ENCODE peak calls at places on chromosomes 3 and 15, in nine cellular contexts. One of them, this sample, is unnamed.
A peak's percentile ranks its signal among the peaks of the same experiment; 100 is the strongest.

GRCh38 chr3:80855482-80855881 is 906.0 kb downstream of the GBE1 start:
- DNase-seq in fibroblast of the aortic adventitia: no peak
- DNase-seq in CD8-positive, alpha-beta memory T cell: no peak
- DNase-seq in dorsolateral prefrontal cortex: no peak
- DNase-seq in activated CD8-positive, alpha-beta memory T cell treated with anti-CD3 and anti-CD28 coated beads, Interleukin-2, amount 50 U/mL, for 48 hours: no peak
- DNase-seq in NCI-H510A treated with DMSO at 0.1 percent for 48 hours: no peak
- DNase-seq in heart left ventricle: no peak
- DNase-seq in GM10248: no peak
- DNase-seq in activated T-helper 1 cell treated with anti-CD3 and anti-CD28 coated beads, Interleukin-12 subunit alpha, Interleukin-12 subunit beta, Interleukin-2, Interleukin-4 antibody, amounts not matched to agents 30 ng/mL and 10 ng/mL and 1 ng/mL, durations not matched to agents 14 hours and 24 hours and 36 hours: no peak
- DNase-seq in this sample: no peak

GRCh38 chr15:47607750-47608149 is 109.6 kb upstream of the SEMA6D start:
- DNase-seq in activated CD8-positive, alpha-beta memory T cell treated with anti-CD3 and anti-CD28 coated beads, Interleukin-2, amount 50 U/mL, for 48 hours: no peak
- DNase-seq in fibroblast of the aortic adventitia: peak; percentile 75
- DNase-seq in dorsolateral prefrontal cortex: no peak
- DNase-seq in NCI-H510A treated with DMSO at 0.1 percent for 48 hours: no peak
- DNase-seq in activated T-helper 1 cell treated with anti-CD3 and anti-CD28 coated beads, Interleukin-12 subunit alpha, Interleukin-12 subunit beta, Interleukin-2, Interleukin-4 antibody, amounts not matched to agents 30 ng/mL and 10 ng/mL and 1 ng/mL, durations not matched to agents 14 hours and 24 hours and 36 hours: no peak
- DNase-seq in CD8-positive, alpha-beta memory T cell: no peak
- DNase-seq in GM10248: no peak
- DNase-seq in heart left ventricle: no peak
- DNase-seq in this sample: peak; percentile 12

GRCh38 chr15:44029940-44030568 is 165.0 kb downstream of the FRMD5 start:
- DNase-seq in dorsolateral prefrontal cortex: no peak
- DNase-seq in NCI-H510A treated with DMSO at 0.1 percent for 48 hours: no peak
- DNase-seq in activated T-helper 1 cell treated with anti-CD3 and anti-CD28 coated beads, Interleukin-12 subunit alpha, Interleukin-12 subunit beta, Interleukin-2, Interleukin-4 antibody, amounts not matched to agents 30 ng/mL and 10 ng/mL and 1 ng/mL, durations not matched to agents 14 hours and 24 hours and 36 hours: no peak
- DNase-seq in fibroblast of the aortic adventitia: peak; percentile 71
- DNase-seq in CD8-positive, alpha-beta memory T cell: no peak
- DNase-seq in GM10248: no peak
- DNase-seq in heart left ventricle: no peak
- DNase-seq in activated CD8-positive, alpha-beta memory T cell treated with anti-CD3 and anti-CD28 coated beads, Interleukin-2, amount 50 U/mL, for 48 hours: no peak
- DNase-seq in this sample: no peak

GRCh38 chr15:38440353-38441129 is 13.4 kb upstream of the FAM98B start:
- DNase-seq in CD8-positive, alpha-beta memory T cell: no peak
- DNase-seq in activated T-helper 1 cell treated with anti-CD3 and anti-CD28 coated beads, Interleukin-12 subunit alpha, Interleukin-12 subunit beta, Interleukin-2, Interleukin-4 antibody, amounts not matched to agents 30 ng/mL and 10 ng/mL and 1 ng/mL, durations not matched to agents 14 hours and 24 hours and 36 hours: peak; percentile 38
- DNase-seq in NCI-H510A treated with DMSO at 0.1 percent for 48 hours: peak; percentile 79
- DNase-seq in GM10248: peak; percentile 55
- DNase-seq in activated CD8-positive, alpha-beta memory T cell treated with anti-CD3 and anti-CD28 coated beads, Interleukin-2, amount 50 U/mL, for 48 hours: peak; percentile 62
- DNase-seq in fibroblast of the aortic adventitia: peak; percentile 73
- DNase-seq in dorsolateral prefrontal cortex: no peak
- DNase-seq in heart left ventricle: peak; percentile 30
- DNase-seq in this sample: peak; percentile 49

GRCh38 chr3:37993811-37994638 is 3.4 kb downstream of the VILL start:
- DNase-seq in NCI-H510A treated with DMSO at 0.1 percent for 48 hours: no peak
- DNase-seq in GM10248: peak; percentile 69
- DNase-seq in fibroblast of the aortic adventitia: peak; percentile 75
- DNase-seq in dorsolateral prefrontal cortex: peak; percentile 63
- DNase-seq in activated T-helper 1 cell treated with anti-CD3 and anti-CD28 coated beads, Interleukin-12 subunit alpha, Interleukin-12 subunit beta, Interleukin-2, Interleukin-4 antibody, amounts not matched to agents 30 ng/mL and 10 ng/mL and 1 ng/mL, durations not matched to agents 14 hours and 24 hours and 36 hours: peak; percentile 47
- DNase-seq in CD8-positive, alpha-beta memory T cell: peak; percentile 45
- DNase-seq in heart left ventricle: peak; percentile 82
- DNase-seq in activated CD8-positive, alpha-beta memory T cell treated with anti-CD3 and anti-CD28 coated beads, Interleukin-2, amount 50 U/mL, for 48 hours: peak; percentile 88
- DNase-seq in this sample: peak; percentile 43

GRCh38 chr3:141056716-141057115 is 5.6 kb downstream of the SPSB4 start:
- DNase-seq in GM10248: no peak
- DNase-seq in heart left ventricle: no peak
- DNase-seq in fibroblast of the aortic adventitia: no peak
- DNase-seq in activated T-helper 1 cell treated with anti-CD3 and anti-CD28 coated beads, Interleukin-12 subunit alpha, Interleukin-12 subunit beta, Interleukin-2, Interleukin-4 antibody, amounts not matched to agents 30 ng/mL and 10 ng/mL and 1 ng/mL, durations not matched to agents 14 hours and 24 hours and 36 hours: no peak
- DNase-seq in dorsolateral prefrontal cortex: no peak
- DNase-seq in NCI-H510A treated with DMSO at 0.1 percent for 48 hours: no peak
- DNase-seq in CD8-positive, alpha-beta memory T cell: no peak
- DNase-seq in activated CD8-positive, alpha-beta memory T cell treated with anti-CD3 and anti-CD28 coated beads, Interleukin-2, amount 50 U/mL, for 48 hours: no peak
- DNase-seq in this sample: no peak

GRCh38 chr15:69845159-69845558 is 252.6 kb downstream of the TLE3 start:
- DNase-seq in activated CD8-positive, alpha-beta memory T cell treated with anti-CD3 and anti-CD28 coated beads, Interleukin-2, amount 50 U/mL, for 48 hours: no peak
- DNase-seq in CD8-positive, alpha-beta memory T cell: no peak
- DNase-seq in GM10248: no peak
- DNase-seq in activated T-helper 1 cell treated with anti-CD3 and anti-CD28 coated beads, Interleukin-12 subunit alpha, Interleukin-12 subunit beta, Interleukin-2, Interleukin-4 antibody, amounts not matched to agents 30 ng/mL and 10 ng/mL and 1 ng/mL, durations not matched to agents 14 hours and 24 hours and 36 hours: no peak
- DNase-seq in fibroblast of the aortic adventitia: no peak
- DNase-seq in dorsolateral prefrontal cortex: no peak
- DNase-seq in heart left ventricle: no peak
- DNase-seq in NCI-H510A treated with DMSO at 0.1 percent for 48 hours: no peak
- DNase-seq in this sample: no peak

GRCh38 chr3:129673012-129673411 is 66.5 kb upstream of the PLXND1 start:
- DNase-seq in NCI-H510A treated with DMSO at 0.1 percent for 48 hours: no peak
- DNase-seq in GM10248: no peak
- DNase-seq in activated CD8-positive, alpha-beta memory T cell treated with anti-CD3 and anti-CD28 coated beads, Interleukin-2, amount 50 U/mL, for 48 hours: no peak
- DNase-seq in dorsolateral prefrontal cortex: no peak
- DNase-seq in CD8-positive, alpha-beta memory T cell: no peak
- DNase-seq in fibroblast of the aortic adventitia: peak; percentile 51
- DNase-seq in activated T-helper 1 cell treated with anti-CD3 and anti-CD28 coated beads, Interleukin-12 subunit alpha, Interleukin-12 subunit beta, Interleukin-2, Interleukin-4 antibody, amounts not matched to agents 30 ng/mL and 10 ng/mL and 1 ng/mL, durations not matched to agents 14 hours and 24 hours and 36 hours: no peak
- DNase-seq in heart left ventricle: no peak
- DNase-seq in this sample: no peak

GRCh38 chr3:55017876-55018275 is 90.0 kb upstream of the LRTM1 start:
- DNase-seq in activated T-helper 1 cell treated with anti-CD3 and anti-CD28 coated beads, Interleukin-12 subunit alpha, Interleukin-12 subunit beta, Interleukin-2, Interleukin-4 antibody, amounts not matched to agents 30 ng/mL and 10 ng/mL and 1 ng/mL, durations not matched to agents 14 hours and 24 hours and 36 hours: no peak
- DNase-seq in dorsolateral prefrontal cortex: no peak
- DNase-seq in GM10248: no peak
- DNase-seq in NCI-H510A treated with DMSO at 0.1 percent for 48 hours: no peak
- DNase-seq in heart left ventricle: no peak
- DNase-seq in activated CD8-positive, alpha-beta memory T cell treated with anti-CD3 and anti-CD28 coated beads, Interleukin-2, amount 50 U/mL, for 48 hours: no peak
- DNase-seq in fibroblast of the aortic adventitia: no peak
- DNase-seq in CD8-positive, alpha-beta memory T cell: no peak
- DNase-seq in this sample: no peak

GRCh38 chr15:58999694-59000093 is 12.2 kb downstream of the RNF111 start:
- DNase-seq in activated CD8-positive, alpha-beta memory T cell treated with anti-CD3 and anti-CD28 coated beads, Interleukin-2, amount 50 U/mL, for 48 hours: no peak
- DNase-seq in GM10248: no peak
- DNase-seq in dorsolateral prefrontal cortex: no peak
- DNase-seq in heart left ventricle: no peak
- DNase-seq in CD8-positive, alpha-beta memory T cell: no peak
- DNase-seq in NCI-H510A treated with DMSO at 0.1 percent for 48 hours: no peak
- DNase-seq in fibroblast of the aortic adventitia: no peak
- DNase-seq in activated T-helper 1 cell treated with anti-CD3 and anti-CD28 coated beads, Interleukin-12 subunit alpha, Interleukin-12 subunit beta, Interleukin-2, Interleukin-4 antibody, amounts not matched to agents 30 ng/mL and 10 ng/mL and 1 ng/mL, durations not matched to agents 14 hours and 24 hours and 36 hours: no peak
- DNase-seq in this sample: no peak

GRCh38 chr3:167078070-167078622 is 302.0 kb downstream of the ZBBX start:
- DNase-seq in activated CD8-positive, alpha-beta memory T cell treated with anti-CD3 and anti-CD28 coated beads, Interleukin-2, amount 50 U/mL, for 48 hours: no peak
- DNase-seq in activated T-helper 1 cell treated with anti-CD3 and anti-CD28 coated beads, Interleukin-12 subunit alpha, Interleukin-12 subunit beta, Interleukin-2, Interleukin-4 antibody, amounts not matched to agents 30 ng/mL and 10 ng/mL and 1 ng/mL, durations not matched to agents 14 hours and 24 hours and 36 hours: no peak
- DNase-seq in NCI-H510A treated with DMSO at 0.1 percent for 48 hours: peak; percentile 33
- DNase-seq in CD8-positive, alpha-beta memory T cell: no peak
- DNase-seq in fibroblast of the aortic adventitia: no peak
- DNase-seq in GM10248: no peak
- DNase-seq in dorsolateral prefrontal cortex: no peak
- DNase-seq in heart left ventricle: no peak
- DNase-seq in this sample: no peak

GRCh38 chr3:14938964-14939363 is 8.4 kb upstream of the NR2C2 start:
- DNase-seq in CD8-positive, alpha-beta memory T cell: no peak
- DNase-seq in activated CD8-positive, alpha-beta memory T cell treated with anti-CD3 and anti-CD28 coated beads, Interleukin-2, amount 50 U/mL, for 48 hours: no peak
- DNase-seq in NCI-H510A treated with DMSO at 0.1 percent for 48 hours: no peak
- DNase-seq in fibroblast of the aortic adventitia: no peak
- DNase-seq in activated T-helper 1 cell treated with anti-CD3 and anti-CD28 coated beads, Interleukin-12 subunit alpha, Interleukin-12 subunit beta, Interleukin-2, Interleukin-4 antibody, amounts not matched to agents 30 ng/mL and 10 ng/mL and 1 ng/mL, durations not matched to agents 14 hours and 24 hours and 36 hours: no peak
- DNase-seq in dorsolateral prefrontal cortex: no peak
- DNase-seq in heart left ventricle: no peak
- DNase-seq in GM10248: no peak
- DNase-seq in this sample: no peak

GRCh38 chr15:37823601-37824275 is 110.7 kb upstream of the TMCO5A start:
- DNase-seq in heart left ventricle: no peak
- DNase-seq in activated T-helper 1 cell treated with anti-CD3 and anti-CD28 coated beads, Interleukin-12 subunit alpha, Interleukin-12 subunit beta, Interleukin-2, Interleukin-4 antibody, amounts not matched to agents 30 ng/mL and 10 ng/mL and 1 ng/mL, durations not matched to agents 14 hours and 24 hours and 36 hours: no peak
- DNase-seq in CD8-positive, alpha-beta memory T cell: no peak
- DNase-seq in fibroblast of the aortic adventitia: no peak
- DNase-seq in dorsolateral prefrontal cortex: no peak
- DNase-seq in activated CD8-positive, alpha-beta memory T cell treated with anti-CD3 and anti-CD28 coated beads, Interleukin-2, amount 50 U/mL, for 48 hours: no peak
- DNase-seq in NCI-H510A treated with DMSO at 0.1 percent for 48 hours: no peak
- DNase-seq in GM10248: no peak
- DNase-seq in this sample: no peak

GRCh38 chr3:152071924-152072323 is 196.8 kb upstream of the MBNL1 start:
- DNase-seq in dorsolateral prefrontal cortex: no peak
- DNase-seq in heart left ventricle: no peak
- DNase-seq in fibroblast of the aortic adventitia: peak; percentile 73
- DNase-seq in activated T-helper 1 cell treated with anti-CD3 and anti-CD28 coated beads, Interleukin-12 subunit alpha, Interleukin-12 subunit beta, Interleukin-2, Interleukin-4 antibody, amounts not matched to agents 30 ng/mL and 10 ng/mL and 1 ng/mL, durations not matched to agents 14 hours and 24 hours and 36 hours: no peak
- DNase-seq in CD8-positive, alpha-beta memory T cell: no peak
- DNase-seq in GM10248: peak; percentile 42
- DNase-seq in NCI-H510A treated with DMSO at 0.1 percent for 48 hours: no peak
- DNase-seq in activated CD8-positive, alpha-beta memory T cell treated with anti-CD3 and anti-CD28 coated beads, Interleukin-2, amount 50 U/mL, for 48 hours: no peak
- DNase-seq in this sample: no peak

GRCh38 chr15:39554746-39555387 is 26.0 kb upstream of the THBS1 start:
- DNase-seq in heart left ventricle: no peak
- DNase-seq in activated CD8-positive, alpha-beta memory T cell treated with anti-CD3 and anti-CD28 coated beads, Interleukin-2, amount 50 U/mL, for 48 hours: no peak
- DNase-seq in CD8-positive, alpha-beta memory T cell: no peak
- DNase-seq in NCI-H510A treated with DMSO at 0.1 percent for 48 hours: no peak
- DNase-seq in fibroblast of the aortic adventitia: no peak
- DNase-seq in GM10248: no peak
- DNase-seq in activated T-helper 1 cell treated with anti-CD3 and anti-CD28 coated beads, Interleukin-12 subunit alpha, Interleukin-12 subunit beta, Interleukin-2, Interleukin-4 antibody, amounts not matched to agents 30 ng/mL and 10 ng/mL and 1 ng/mL, durations not matched to agents 14 hours and 24 hours and 36 hours: no peak
- DNase-seq in dorsolateral prefrontal cortex: no peak
- DNase-seq in this sample: no peak

GRCh38 chr15:90595760-90596155 is 66.0 kb downstream of the CRTC3 start:
- DNase-seq in activated T-helper 1 cell treated with anti-CD3 and anti-CD28 coated beads, Interleukin-12 subunit alpha, Interleukin-12 subunit beta, Interleukin-2, Interleukin-4 antibody, amounts not matched to agents 30 ng/mL and 10 ng/mL and 1 ng/mL, durations not matched to agents 14 hours and 24 hours and 36 hours: no peak
- DNase-seq in GM10248: no peak
- DNase-seq in dorsolateral prefrontal cortex: no peak
- DNase-seq in activated CD8-positive, alpha-beta memory T cell treated with anti-CD3 and anti-CD28 coated beads, Interleukin-2, amount 50 U/mL, for 48 hours: no peak
- DNase-seq in fibroblast of the aortic adventitia: no peak
- DNase-seq in CD8-positive, alpha-beta memory T cell: no peak
- DNase-seq in heart left ventricle: no peak
- DNase-seq in NCI-H510A treated with DMSO at 0.1 percent for 48 hours: no peak
- DNase-seq in this sample: no peak

GRCh38 chr15:92430067-92430435 is 36.4 kb downstream of the ST8SIA2 start:
- DNase-seq in NCI-H510A treated with DMSO at 0.1 percent for 48 hours: no peak
- DNase-seq in CD8-positive, alpha-beta memory T cell: no peak
- DNase-seq in activated T-helper 1 cell treated with anti-CD3 and anti-CD28 coated beads, Interleukin-12 subunit alpha, Interleukin-12 subunit beta, Interleukin-2, Interleukin-4 antibody, amounts not matched to agents 30 ng/mL and 10 ng/mL and 1 ng/mL, durations not matched to agents 14 hours and 24 hours and 36 hours: no peak
- DNase-seq in heart left ventricle: no peak
- DNase-seq in GM10248: no peak
- DNase-seq in dorsolateral prefrontal cortex: no peak
- DNase-seq in activated CD8-positive, alpha-beta memory T cell treated with anti-CD3 and anti-CD28 coated beads, Interleukin-2, amount 50 U/mL, for 48 hours: no peak
- DNase-seq in fibroblast of the aortic adventitia: no peak
- DNase-seq in this sample: no peak

GRCh38 chr3:31534036-31534435 is 1.3 kb downstream of the STT3B start:
- DNase-seq in CD8-positive, alpha-beta memory T cell: no peak
- DNase-seq in heart left ventricle: no peak
- DNase-seq in NCI-H510A treated with DMSO at 0.1 percent for 48 hours: no peak
- DNase-seq in activated T-helper 1 cell treated with anti-CD3 and anti-CD28 coated beads, Interleukin-12 subunit alpha, Interleukin-12 subunit beta, Interleukin-2, Interleukin-4 antibody, amounts not matched to agents 30 ng/mL and 10 ng/mL and 1 ng/mL, durations not matched to agents 14 hours and 24 hours and 36 hours: no peak
- DNase-seq in GM10248: peak; percentile 18
- DNase-seq in activated CD8-positive, alpha-beta memory T cell treated with anti-CD3 and anti-CD28 coated beads, Interleukin-2, amount 50 U/mL, for 48 hours: no peak
- DNase-seq in fibroblast of the aortic adventitia: peak; percentile 29
- DNase-seq in dorsolateral prefrontal cortex: no peak
- DNase-seq in this sample: peak; percentile 14

GRCh38 chr15:90184786-90185704 is 16.1 kb upstream of the SEMA4B start:
- DNase-seq in activated CD8-positive, alpha-beta memory T cell treated with anti-CD3 and anti-CD28 coated beads, Interleukin-2, amount 50 U/mL, for 48 hours: peak; percentile 78
- DNase-seq in CD8-positive, alpha-beta memory T cell: peak; percentile 37
- DNase-seq in dorsolateral prefrontal cortex: peak; percentile 78
- DNase-seq in heart left ventricle: peak; percentile 62
- DNase-seq in NCI-H510A treated with DMSO at 0.1 percent for 48 hours: peak; percentile 65
- DNase-seq in fibroblast of the aortic adventitia: no peak
- DNase-seq in GM10248: peak; percentile 87
- DNase-seq in activated T-helper 1 cell treated with anti-CD3 and anti-CD28 coated beads, Interleukin-12 subunit alpha, Interleukin-12 subunit beta, Interleukin-2, Interleukin-4 antibody, amounts not matched to agents 30 ng/mL and 10 ng/mL and 1 ng/mL, durations not matched to agents 14 hours and 24 hours and 36 hours: peak; percentile 49
- DNase-seq in this sample: peak; percentile 56

GRCh38 chr3:98556164-98557130 is 24.7 kb downstream of the GPR15 start:
- DNase-seq in CD8-positive, alpha-beta memory T cell: peak; percentile 13
- DNase-seq in fibroblast of the aortic adventitia: peak; percentile 60
- DNase-seq in NCI-H510A treated with DMSO at 0.1 percent for 48 hours: no peak
- DNase-seq in dorsolateral prefrontal cortex: no peak
- DNase-seq in activated T-helper 1 cell treated with anti-CD3 and anti-CD28 coated beads, Interleukin-12 subunit alpha, Interleukin-12 subunit beta, Interleukin-2, Interleukin-4 antibody, amounts not matched to agents 30 ng/mL and 10 ng/mL and 1 ng/mL, durations not matched to agents 14 hours and 24 hours and 36 hours: peak; percentile 81
- DNase-seq in heart left ventricle: no peak
- DNase-seq in GM10248: peak; percentile 54
- DNase-seq in activated CD8-positive, alpha-beta memory T cell treated with anti-CD3 and anti-CD28 coated beads, Interleukin-2, amount 50 U/mL, for 48 hours: peak; percentile 73
- DNase-seq in this sample: no peak

GRCh38 chr15:34472947-34473346 is 35.3 kb upstream of the GOLGA8A start:
- DNase-seq in activated CD8-positive, alpha-beta memory T cell treated with anti-CD3 and anti-CD28 coated beads, Interleukin-2, amount 50 U/mL, for 48 hours: no peak
- DNase-seq in GM10248: no peak
- DNase-seq in CD8-positive, alpha-beta memory T cell: no peak
- DNase-seq in heart left ventricle: no peak
- DNase-seq in dorsolateral prefrontal cortex: no peak
- DNase-seq in NCI-H510A treated with DMSO at 0.1 percent for 48 hours: no peak
- DNase-seq in activated T-helper 1 cell treated with anti-CD3 and anti-CD28 coated beads, Interleukin-12 subunit alpha, Interleukin-12 subunit beta, Interleukin-2, Interleukin-4 antibody, amounts not matched to agents 30 ng/mL and 10 ng/mL and 1 ng/mL, durations not matched to agents 14 hours and 24 hours and 36 hours: no peak
- DNase-seq in fibroblast of the aortic adventitia: no peak
- DNase-seq in this sample: no peak

GRCh38 chr15:41950127-41950483 is 22.3 kb downstream of the EHD4 start:
- DNase-seq in GM10248: no peak
- DNase-seq in fibroblast of the aortic adventitia: no peak
- DNase-seq in NCI-H510A treated with DMSO at 0.1 percent for 48 hours: no peak
- DNase-seq in heart left ventricle: no peak
- DNase-seq in CD8-positive, alpha-beta memory T cell: no peak
- DNase-seq in dorsolateral prefrontal cortex: no peak
- DNase-seq in activated T-helper 1 cell treated with anti-CD3 and anti-CD28 coated beads, Interleukin-12 subunit alpha, Interleukin-12 subunit beta, Interleukin-2, Interleukin-4 antibody, amounts not matched to agents 30 ng/mL and 10 ng/mL and 1 ng/mL, durations not matched to agents 14 hours and 24 hours and 36 hours: no peak
- DNase-seq in activated CD8-positive, alpha-beta memory T cell treated with anti-CD3 and anti-CD28 coated beads, Interleukin-2, amount 50 U/mL, for 48 hours: no peak
- DNase-seq in this sample: no peak

GRCh38 chr3:134427400-134428111 is 53.3 kb upstream of the AMOTL2 start:
- DNase-seq in activated CD8-positive, alpha-beta memory T cell treated with anti-CD3 and anti-CD28 coated beads, Interleukin-2, amount 50 U/mL, for 48 hours: no peak
- DNase-seq in dorsolateral prefrontal cortex: no peak
- DNase-seq in CD8-positive, alpha-beta memory T cell: no peak
- DNase-seq in fibroblast of the aortic adventitia: peak; percentile 99
- DNase-seq in GM10248: no peak
- DNase-seq in activated T-helper 1 cell treated with anti-CD3 and anti-CD28 coated beads, Interleukin-12 subunit alpha, Interleukin-12 subunit beta, Interleukin-2, Interleukin-4 antibody, amounts not matched to agents 30 ng/mL and 10 ng/mL and 1 ng/mL, durations not matched to agents 14 hours and 24 hours and 36 hours: no peak
- DNase-seq in NCI-H510A treated with DMSO at 0.1 percent for 48 hours: no peak
- DNase-seq in heart left ventricle: no peak
- DNase-seq in this sample: no peak

GRCh38 chr3:140207541-140207940 is 272.6 kb downstream of the CLSTN2 start:
- DNase-seq in fibroblast of the aortic adventitia: no peak
- DNase-seq in activated T-helper 1 cell treated with anti-CD3 and anti-CD28 coated beads, Interleukin-12 subunit alpha, Interleukin-12 subunit beta, Interleukin-2, Interleukin-4 antibody, amounts not matched to agents 30 ng/mL and 10 ng/mL and 1 ng/mL, durations not matched to agents 14 hours and 24 hours and 36 hours: no peak
- DNase-seq in GM10248: no peak
- DNase-seq in NCI-H510A treated with DMSO at 0.1 percent for 48 hours: peak; percentile 58
- DNase-seq in heart left ventricle: no peak
- DNase-seq in CD8-positive, alpha-beta memory T cell: no peak
- DNase-seq in dorsolateral prefrontal cortex: no peak
- DNase-seq in activated CD8-positive, alpha-beta memory T cell treated with anti-CD3 and anti-CD28 coated beads, Interleukin-2, amount 50 U/mL, for 48 hours: no peak
- DNase-seq in this sample: no peak

GRCh38 chr3:148075829-148076716 is 621.6 kb upstream of the AGTR1 start:
- DNase-seq in activated T-helper 1 cell treated with anti-CD3 and anti-CD28 coated beads, Interleukin-12 subunit alpha, Interleukin-12 subunit beta, Interleukin-2, Interleukin-4 antibody, amounts not matched to agents 30 ng/mL and 10 ng/mL and 1 ng/mL, durations not matched to agents 14 hours and 24 hours and 36 hours: no peak
- DNase-seq in dorsolateral prefrontal cortex: no peak
- DNase-seq in NCI-H510A treated with DMSO at 0.1 percent for 48 hours: peak; percentile 48
- DNase-seq in fibroblast of the aortic adventitia: peak; percentile 80
- DNase-seq in heart left ventricle: no peak
- DNase-seq in GM10248: no peak
- DNase-seq in activated CD8-positive, alpha-beta memory T cell treated with anti-CD3 and anti-CD28 coated beads, Interleukin-2, amount 50 U/mL, for 48 hours: no peak
- DNase-seq in CD8-positive, alpha-beta memory T cell: no peak
- DNase-seq in this sample: peak; percentile 83

GRCh38 chr3:197023241-197023997 is 6.2 kb downstream of the MELTF start:
- DNase-seq in activated T-helper 1 cell treated with anti-CD3 and anti-CD28 coated beads, Interleukin-12 subunit alpha, Interleukin-12 subunit beta, Interleukin-2, Interleukin-4 antibody, amounts not matched to agents 30 ng/mL and 10 ng/mL and 1 ng/mL, durations not matched to agents 14 hours and 24 hours and 36 hours: no peak
- DNase-seq in GM10248: peak; percentile 77
- DNase-seq in NCI-H510A treated with DMSO at 0.1 percent for 48 hours: peak; percentile 82
- DNase-seq in activated CD8-positive, alpha-beta memory T cell treated with anti-CD3 and anti-CD28 coated beads, Interleukin-2, amount 50 U/mL, for 48 hours: no peak
- DNase-seq in CD8-positive, alpha-beta memory T cell: no peak
- DNase-seq in dorsolateral prefrontal cortex: no peak
- DNase-seq in fibroblast of the aortic adventitia: no peak
- DNase-seq in heart left ventricle: no peak
- DNase-seq in this sample: no peak

GRCh38 chr3:12545473-12545791 is at the start of gene MKRN2OS:
- DNase-seq in NCI-H510A treated with DMSO at 0.1 percent for 48 hours: peak; percentile 35
- DNase-seq in GM10248: no peak
- DNase-seq in activated T-helper 1 cell treated with anti-CD3 and anti-CD28 coated beads, Interleukin-12 subunit alpha, Interleukin-12 subunit beta, Interleukin-2, Interleukin-4 antibody, amounts not matched to agents 30 ng/mL and 10 ng/mL and 1 ng/mL, durations not matched to agents 14 hours and 24 hours and 36 hours: no peak
- DNase-seq in activated CD8-positive, alpha-beta memory T cell treated with anti-CD3 and anti-CD28 coated beads, Interleukin-2, amount 50 U/mL, for 48 hours: no peak
- DNase-seq in fibroblast of the aortic adventitia: no peak
- DNase-seq in heart left ventricle: no peak
- DNase-seq in dorsolateral prefrontal cortex: no peak
- DNase-seq in CD8-positive, alpha-beta memory T cell: no peak
- DNase-seq in this sample: no peak

This sample was measured in globus pallidus.